ENCODE peak calls at places on chromosomes 6 and 20, in six cellular contexts. W is fibroblast of the aortic adventitia; A is T-helper 1 cell; D is activated CD4-positive, CD25-positive, alpha-beta regulatory T cell; C is naive thymus-derived CD4-positive, alpha-beta T cell; P is GM10248. N is an unnamed sample.
A peak's percentile ranks its signal among the peaks of the same experiment; 100 is the strongest.

GRCh38 chr20:23419995-23420901 is 1.0 kb downstream of the NAPB start:
- DNase-seq in W (peak; percentile 72), A (peak; percentile 30), D (peak; percentile 24), C (no peak), P (peak; percentile 60), N (no peak)

GRCh38 chr20:58065508-58066361 is 162.7 kb downstream of the ANKRD60 start:
- DNase-seq in W (peak; percentile 35), A (no peak), D (no peak), C (no peak), P (no peak), N (no peak)

GRCh38 chr6:46015119-46015968 is at the start of gene CLIC5:
- DNase-seq in W (no peak), A (peak; percentile 19), D (no peak), C (no peak), P (peak; percentile 61), N (no peak)

GRCh38 chr6:122839477-122839876 is 50.4 kb downstream of the SMPDL3A start:
- DNase-seq in W (peak; percentile 75), A (peak; percentile 32), D (no peak), C (no peak), P (peak; percentile 67), N (peak; percentile 49)

GRCh38 chr6:87277123-87277522 is 45.3 kb upstream of the SMIM8 start:
- DNase-seq in W (peak; percentile 10), A (no peak), D (no peak), C (no peak), P (no peak), N (no peak)

GRCh38 chr20:31985152-31985551 is 17.2 kb downstream of the XKR7 start:
- DNase-seq in W (no peak), A (no peak), D (no peak), C (no peak), P (no peak), N (no peak)

GRCh38 chr6:169930799-169931198 is 179.4 kb downstream of the ERMARD start:
- DNase-seq in W (no peak), A (no peak), D (no peak), C (no peak), P (no peak), N (no peak)

GRCh38 chr6:18741741-18742140 is 354.6 kb downstream of the RNF144B start:
- DNase-seq in W (no peak), A (no peak), D (no peak), C (no peak), P (no peak), N (no peak)

GRCh38 chr6:20205722-20206154 is 6.5 kb downstream of the MBOAT1 start:
- DNase-seq in W (no peak), A (no peak), D (no peak), C (no peak), P (no peak), N (no peak)

GRCh38 chr20:62622877-62623487 is 19.3 kb upstream of the SLCO4A1 start:
- DNase-seq in W (no peak), A (no peak), D (no peak), C (no peak), P (no peak), N (no peak)

GRCh38 chr6:4413073-4413472 is 277.7 kb upstream of the ECI2 start:
- DNase-seq in W (peak; percentile 89), A (no peak), D (no peak), C (no peak), P (no peak), N (no peak)

GRCh38 chr20:58408603-58409246 is 19.7 kb downstream of the VAPB start:
- DNase-seq in W (no peak), A (no peak), D (no peak), C (no peak), P (peak; percentile 33), N (no peak)

GRCh38 chr6:150286919-150287318 is 81.9 kb upstream of the IYD start:
- DNase-seq in W (no peak), A (no peak), D (no peak), C (no peak), P (no peak), N (no peak)

GRCh38 chr20:57605045-57605444 is 15.2 kb downstream of the ZBP1 start:
- DNase-seq in W (no peak), A (no peak), D (no peak), C (no peak), P (no peak), N (no peak)

GRCh38 chr6:3438190-3439167 is 18.4 kb downstream of the SLC22A23 start:
- DNase-seq in W (peak; percentile 80), A (no peak), D (no peak), C (no peak), P (no peak), N (no peak)

GRCh38 chr6:145212807-145213206 is 522.5 kb downstream of the EPM2A start:
- DNase-seq in W (no peak), A (no peak), D (no peak), C (no peak), P (peak; percentile 13), N (no peak)

GRCh38 chr6:43061861-43062260 is 2.4 kb downstream of the KLC4 start:
- DNase-seq in W (no peak), A (no peak), D (no peak), C (no peak), P (no peak), N (no peak)

GRCh38 chr6:28353356-28353755 is 3.6 kb downstream of the ZKSCAN3 start:
- DNase-seq in W (no peak), A (no peak), D (no peak), C (no peak), P (no peak), N (no peak)

GRCh38 chr6:37807656-37808055 is 11.9 kb upstream of the ZFAND3 start:
- DNase-seq in W (no peak), A (no peak), D (no peak), C (no peak), P (no peak), N (peak; percentile 37)

GRCh38 chr6:110042670-110043296 is 64.7 kb downstream of the GPR6 start:
- DNase-seq in W (no peak), A (no peak), D (no peak), C (no peak), P (no peak), N (no peak)

GRCh38 chr6:125611573-125612399 is 137.6 kb upstream of the HEY2 start:
- DNase-seq in W (peak; percentile 63), A (no peak), D (no peak), C (no peak), P (no peak), N (no peak)

GRCh38 chr6:27238010-27238983 is 9.2 kb upstream of the PRSS16 start:
- DNase-seq in W (peak; percentile 16), A (no peak), D (no peak), C (no peak), P (no peak), N (no peak)

GRCh38 chr6:81938991-81939773 is 186.7 kb upstream of the TENT5A start:
- DNase-seq in W (peak; percentile 97), A (no peak), D (no peak), C (no peak), P (no peak), N (no peak)

GRCh38 chr6:47084530-47084929 is 42.4 kb upstream of the ADGRF1 start:
- DNase-seq in W (peak; percentile 48), A (no peak), D (no peak), C (no peak), P (no peak), N (no peak)

GRCh38 chr6:53530346-53530745 is 14.6 kb downstream of the GCLC start:
- DNase-seq in W (peak; percentile 33), A (no peak), D (no peak), C (no peak), P (no peak), N (no peak)

N was measured in D721Med.